ENCODE peak calls at places on chromosome 3, in seven cellular contexts. H is lower leg skin; T is Right ventricle myocardium superior; G is NCI-H2081; I is progenitor cell of endocrine pancreas; F is activated effector memory CD4-positive, alpha-beta T cell treated with anti-CD3 and anti-CD28 coated beads, Interleukin-2, amount 50 U/mL, for 16 hours; S is hypothalamus. E is an unnamed sample.

GRCh38 chr3:127698264-127699097 is 25.7 kb downstream of the ABTB1 start:
- DNase-seq in H (no peak), T (peak), G (no peak), I (no peak), F (no peak), S (no peak), E (no peak)

GRCh38 chr3:43361077-43361476 is 74.7 kb downstream of the SNRK start:
- DNase-seq in H (no peak), T (no peak), G (no peak), I (no peak), F (no peak), S (no peak), E (no peak)

GRCh38 chr3:31361391-31362273 is 171.1 kb upstream of the STT3B start:
- DNase-seq in H (no peak), T (no peak), G (no peak), I (no peak), F (no peak), S (no peak), E (peak)

GRCh38 chr3:83438177-83438576 is 1520.6 kb upstream of the CADM2 start:
- DNase-seq in H (no peak), T (no peak), G (no peak), I (no peak), F (no peak), S (no peak), E (no peak)

GRCh38 chr3:125587039-125587664 is 8.1 kb downstream of the OSBPL11 start:
- DNase-seq in H (no peak), T (no peak), G (no peak), I (no peak), F (no peak), S (no peak), E (no peak)

GRCh38 chr3:64267774-64268604 is 42.7 kb upstream of the PRICKLE2 start:
- DNase-seq in H (peak), T (peak), G (no peak), I (peak), F (no peak), S (peak), E (peak)

GRCh38 chr3:115990669-115991068 is 367.4 kb downstream of the GAP43 start:
- DNase-seq in H (no peak), T (no peak), G (no peak), I (no peak), F (no peak), S (no peak), E (no peak)

GRCh38 chr3:183844606-183845005 is 19.2 kb upstream of the MAP6D1 start:
- DNase-seq in H (no peak), T (no peak), G (no peak), I (no peak), F (no peak), S (no peak), E (peak)

GRCh38 chr3:128501431-128501830 is 8.4 kb upstream of the GATA2 start:
- DNase-seq in H (peak), T (no peak), G (no peak), I (no peak), F (no peak), S (no peak), E (no peak)

GRCh38 chr3:133293397-133294107 is 106.3 kb upstream of the BFSP2 start:
- DNase-seq in H (no peak), T (no peak), G (no peak), I (no peak), F (no peak), S (no peak), E (no peak)

GRCh38 chr3:119279101-119279554 is 15.1 kb upstream of the ARHGAP31 start:
- DNase-seq in H (peak), T (peak), G (peak), I (no peak), F (no peak), S (no peak), E (no peak)

GRCh38 chr3:123026551-123027291 is 842 bp downstream of the SEMA5B start:
- DNase-seq in H (peak), T (peak), G (no peak), I (peak), F (peak), S (no peak), E (peak)

GRCh38 chr3:66427352-66427751 is 73.5 kb downstream of the LRIG1 start:
- DNase-seq in H (no peak), T (no peak), G (no peak), I (no peak), F (no peak), S (no peak), E (no peak)

GRCh38 chr3:15805756-15806266 is 8.0 kb upstream of the ANKRD28 start:
- DNase-seq in H (no peak), T (no peak), G (no peak), I (no peak), F (no peak), S (no peak), E (no peak)

GRCh38 chr3:38646630-38647029 is 2.9 kb downstream of the SCN5A start:
- DNase-seq in H (peak), T (no peak), G (no peak), I (no peak), F (no peak), S (no peak), E (no peak)

GRCh38 chr3:48001991-48002390 is 14.2 kb downstream of the MAP4 start:
- DNase-seq in H (no peak), T (no peak), G (no peak), I (no peak), F (no peak), S (no peak), E (no peak)

GRCh38 chr3:44955917-44956316 is 20.1 kb downstream of the ZDHHC3 start:
- DNase-seq in H (no peak), T (no peak), G (no peak), I (no peak), F (peak), S (no peak), E (no peak)

GRCh38 chr3:21435871-21436270 is 315.1 kb downstream of the ZNF385D start:
- DNase-seq in H (no peak), T (no peak), G (peak), I (no peak), F (no peak), S (no peak), E (peak)

GRCh38 chr3:32176989-32177701 is 61.3 kb upstream of the CMTM8 start:
- DNase-seq in H (peak), T (no peak), G (peak), I (peak), F (peak), S (no peak), E (peak)

GRCh38 chr3:77254967-77255831 is 215.3 kb downstream of the ROBO2 start:
- DNase-seq in H (no peak), T (no peak), G (peak), I (peak), F (no peak), S (no peak), E (peak)

GRCh38 chr3:9553021-9553948 is at the start of gene LHFPL4:
- DNase-seq in H (peak), T (no peak), G (peak), I (no peak), F (no peak), S (no peak), E (no peak)

GRCh38 chr3:42979044-42979962 is at the start of gene GASK1A:
- DNase-seq in H (peak), T (peak), G (peak), I (peak), F (no peak), S (no peak), E (peak)

GRCh38 chr3:35184775-35185174 is 454.6 kb upstream of the ARPP21 start:
- DNase-seq in H (no peak), T (no peak), G (no peak), I (no peak), F (no peak), S (no peak), E (no peak)

GRCh38 chr3:151015762-151016161 is 43.2 kb upstream of the CLRN1 start:
- DNase-seq in H (no peak), T (no peak), G (no peak), I (no peak), F (no peak), S (no peak), E (peak)

GRCh38 chr3:10518506-10519150 is 13.2 kb upstream of the ATP2B2 start:
- DNase-seq in H (no peak), T (peak), G (no peak), I (no peak), F (peak), S (no peak), E (peak)

GRCh38 chr3:52606373-52607085 is 70.1 kb downstream of the UQCC5 start:
- DNase-seq in H (no peak), T (no peak), G (peak), I (no peak), F (no peak), S (no peak), E (peak)

GRCh38 chr3:85627899-85628298 is 669.1 kb downstream of the CADM2 start:
- DNase-seq in H (no peak), T (no peak), G (no peak), I (no peak), F (no peak), S (no peak), E (no peak)

GRCh38 chr3:158532099-158532734 is 38.8 kb upstream of the MLF1 start:
- DNase-seq in H (no peak), T (no peak), G (peak), I (no peak), F (no peak), S (no peak), E (peak)

GRCh38 chr3:128254066-128254590 is 100.8 kb downstream of the EEFSEC start:
- DNase-seq in H (peak), T (no peak), G (no peak), I (no peak), F (no peak), S (no peak), E (no peak)

GRCh38 chr3:40465456-40465855 is 8.3 kb downstream of the RPL14 start:
- DNase-seq in H (no peak), T (no peak), G (no peak), I (no peak), F (no peak), S (no peak), E (no peak)

GRCh38 chr3:126728680-126729079 is 24.6 kb downstream of the CHCHD6 start:
- DNase-seq in H (no peak), T (no peak), G (no peak), I (no peak), F (no peak), S (no peak), E (no peak)